ENCODE peak calls at places on chromosomes 6 and 20, in seven cellular contexts. P, G, N, V, T, O and Y are unnamed samples.

GRCh38 chr20:7520361-7520760 is 419.9 kb downstream of the HAO1 start:
- DNase-seq in G (no peak), N (no peak), V (no peak), P (no peak), T (no peak), O (no peak), Y (no peak)

GRCh38 chr6:27777126-27777525 is 135.1 kb downstream of the OR2B2 start:
- DNase-seq in N (no peak), O (no peak), T (no peak), G (no peak), V (no peak), P (no peak), Y (no peak)

GRCh38 chr20:4076671-4077070 is 61.3 kb upstream of the RNF24 start:
- DNase-seq in T (no peak), V (no peak), O (no peak), P (no peak), G (no peak), N (no peak), Y (no peak)

GRCh38 chr20:25280051-25280573 is 32.2 kb downstream of the PYGB start:
- DNase-seq in V (peak), P (no peak), T (no peak), N (no peak), G (no peak), O (peak), Y (no peak)

GRCh38 chr6:148447521-148448230 is 105.0 kb downstream of the SASH1 start:
- DNase-seq in T (no peak), P (no peak), V (no peak), N (no peak), G (no peak), O (no peak), Y (no peak)

GRCh38 chr20:33009214-33010132 is 2.0 kb downstream of the BPIFB2 start:
- DNase-seq in O (no peak), T (no peak), N (no peak), G (no peak), V (no peak), P (peak), Y (no peak)

GRCh38 chr6:132122871-132123270 is 171.7 kb upstream of the CCN2 start:
- DNase-seq in N (no peak), O (no peak), G (no peak), V (no peak), P (peak), T (no peak), Y (no peak)

GRCh38 chr6:170378502-170378901 is 71.9 kb downstream of the FAM120B start:
- DNase-seq in P (no peak), N (no peak), G (no peak), V (no peak), T (no peak), O (no peak), Y (no peak)

GRCh38 chr6:99822741-99823512 is 171.1 kb downstream of the MCHR2 start:
- DNase-seq in G (peak), O (peak), N (no peak), P (peak), T (peak), V (no peak), Y (peak)

GRCh38 chr6:37236921-37237320 is 20.7 kb upstream of the TBC1D22B start:
- DNase-seq in T (no peak), N (no peak), P (no peak), O (no peak), G (no peak), V (no peak), Y (no peak)

GRCh38 chr6:136600818-136601217 is 50.6 kb upstream of the MAP7 start:
- DNase-seq in T (no peak), N (no peak), O (no peak), V (no peak), G (no peak), P (no peak), Y (no peak)

GRCh38 chr6:11802886-11803595 is 24.4 kb upstream of the ADTRP start:
- DNase-seq in O (no peak), P (no peak), N (no peak), T (no peak), G (no peak), V (no peak), Y (no peak)

GRCh38 chr20:46031701-46032254 is 2.8 kb downstream of the SLC12A5 start:
- DNase-seq in O (peak), T (no peak), G (no peak), V (peak), P (no peak), N (no peak), Y (no peak)

DNA sequence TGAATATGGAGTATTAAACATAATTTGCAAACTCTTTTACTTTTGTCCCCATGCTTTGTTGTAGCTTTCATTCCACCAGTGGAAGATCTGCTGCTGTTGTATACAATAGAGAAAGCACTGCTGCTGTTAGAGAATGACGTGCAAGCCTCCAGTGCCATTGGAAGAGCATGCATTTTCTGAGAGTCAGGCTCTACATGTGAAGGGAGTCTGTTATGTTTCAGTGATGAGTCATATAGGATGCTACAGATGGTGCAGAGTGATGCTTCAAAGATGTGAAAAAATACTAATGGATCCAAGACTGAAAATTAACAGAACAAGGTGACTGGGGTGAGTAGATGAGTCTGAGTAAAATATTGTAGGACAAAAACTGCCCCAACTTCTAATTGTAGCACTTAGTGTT is 22.4 kb upstream of the BACH2 start:
- DNase-seq in T (no peak), V (no peak), O (no peak), P (no peak), N (no peak), G (no peak), Y (no peak)
- TF ChIP-seq TAF1 in T (no peak), V (no peak), O (no peak), P (no peak), N (no peak), G (no peak), Y (no peak)

DNA sequence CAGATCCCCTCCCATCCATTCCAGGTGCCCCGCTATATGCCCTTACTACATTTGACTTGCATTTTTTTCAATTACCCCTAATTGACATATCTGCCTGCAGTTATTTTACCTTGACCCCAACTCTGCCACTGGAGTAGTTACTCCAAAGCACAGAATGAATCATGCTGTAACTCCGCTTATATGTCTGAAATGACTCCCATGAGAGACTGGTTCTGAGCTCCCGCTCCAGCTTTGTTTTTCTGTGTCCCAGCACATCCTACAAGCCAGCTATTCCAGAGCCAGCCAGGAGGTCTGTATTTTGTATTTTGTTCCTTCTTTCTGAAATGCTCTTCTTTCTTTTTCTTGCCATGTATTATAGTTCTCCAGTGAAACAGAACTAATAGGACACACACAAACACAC is 10.9 kb upstream of the NOX3 start:
- DNase-seq in V (no peak), P (no peak), T (no peak), N (no peak), G (no peak), O (no peak), Y (no peak)
- TF ChIP-seq TAF1 in V (no peak), P (no peak), T (no peak), N (no peak), G (no peak), O (no peak), Y (no peak)

GRCh38 chr6:31691564-31692108 is 10.8 kb upstream of the LY6G5C start:
- DNase-seq in O (no peak), G (no peak), T (no peak), V (no peak), P (no peak), N (no peak), Y (no peak)
- TF ChIP-seq TAF1 in O (no peak), G (no peak), T (no peak), V (no peak), P (no peak), N (no peak), Y (no peak)

DNA sequence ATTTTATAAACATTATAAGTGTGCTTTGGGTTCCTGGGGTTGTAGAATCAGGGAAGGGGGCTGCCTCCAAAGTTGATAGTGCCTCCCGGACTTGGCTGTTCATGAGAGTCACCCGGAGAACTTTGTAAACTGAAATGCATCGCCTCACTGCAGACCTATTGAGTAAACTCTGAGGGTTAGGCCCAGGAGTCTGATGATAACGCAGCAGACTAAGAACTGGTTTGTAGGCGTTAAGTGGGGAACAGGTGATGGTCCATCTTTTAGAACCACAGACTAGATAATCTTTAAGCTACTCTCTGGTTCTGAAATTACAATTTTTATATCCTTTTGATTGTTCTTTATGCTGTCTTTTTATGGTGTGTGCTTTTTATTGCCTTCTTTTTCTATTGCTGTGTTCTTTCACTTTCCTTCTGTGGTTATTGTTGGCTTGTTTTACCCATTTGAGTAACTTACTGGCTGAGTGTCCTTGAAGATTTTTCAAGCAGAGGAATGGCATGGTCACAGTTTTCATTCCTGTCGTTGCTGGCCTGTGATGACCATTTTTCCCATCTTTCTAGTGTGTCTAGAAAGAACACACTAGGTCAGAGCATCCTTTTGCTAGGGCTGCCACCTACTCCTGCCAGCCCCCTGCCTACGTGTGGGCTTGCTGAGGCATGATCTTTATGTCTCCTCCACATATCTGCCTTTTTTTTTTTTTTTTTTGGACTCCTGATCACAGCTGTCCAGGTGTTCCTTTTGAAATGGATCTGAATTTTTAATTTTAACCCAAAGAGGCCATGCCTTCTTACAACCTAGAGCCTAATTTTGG is 30.9 kb downstream of the LRRC1 start:
- DNase-seq in N (no peak), P (no peak), G (no peak), O (no peak), T (no peak), V (no peak), Y (no peak)
- TF ChIP-seq TAF1 in N (no peak), P (no peak), G (no peak), O (no peak), T (no peak), V (no peak), Y (no peak)

GRCh38 chr20:37327748-37328147 is 18.2 kb upstream of the SRC start:
- DNase-seq in V (no peak), O (no peak), G (no peak), N (no peak), P (no peak), T (no peak), Y (no peak)
- TF ChIP-seq TAF1 in V (no peak), O (no peak), G (no peak), N (no peak), P (no peak), T (no peak), Y (no peak)

DNA sequence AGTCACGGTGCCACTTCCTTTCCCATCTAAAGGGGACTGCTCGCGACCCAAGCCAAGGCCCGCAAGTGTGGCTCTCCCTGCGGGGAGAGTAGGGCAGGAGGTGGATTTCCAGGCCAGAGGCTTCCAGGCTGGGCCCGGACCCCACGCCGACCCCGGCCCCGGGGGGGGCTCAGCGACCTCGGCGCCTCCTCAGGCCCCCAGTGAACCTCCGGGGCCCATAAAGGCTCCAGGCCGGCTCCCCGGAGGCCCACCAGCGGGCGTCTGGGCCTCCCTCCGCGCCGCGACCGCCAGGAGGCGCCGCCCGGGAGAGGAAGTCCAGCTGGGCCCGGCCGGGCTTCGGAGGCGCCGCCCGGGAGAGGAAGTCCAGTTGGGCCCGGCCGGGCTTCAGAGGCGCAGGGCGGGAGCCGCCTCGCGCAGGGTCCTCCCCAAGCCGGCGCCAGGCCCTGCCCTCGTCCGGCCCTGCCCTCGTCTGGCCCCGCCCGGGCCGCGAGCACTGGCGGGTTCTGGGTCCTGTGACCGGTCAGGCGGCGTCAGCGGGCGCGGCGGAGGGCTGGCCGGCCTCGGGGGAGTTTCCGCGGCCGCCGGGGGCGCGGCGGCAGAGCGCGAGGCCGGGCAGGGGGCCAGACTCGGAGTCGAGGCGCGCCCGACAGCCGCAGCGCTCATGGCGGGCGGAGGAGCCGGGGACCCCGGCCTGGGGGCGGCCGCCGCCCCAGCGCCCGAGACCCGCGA is at the start of gene RAB32:
- DNase-seq in O (peak), P (peak), T (peak), N (no peak), G (peak), V (peak), Y (peak)
- TF ChIP-seq TAF1 in O (peak), P (no peak), T (no peak), N (no peak), G (peak), V (peak), Y (no peak)

DNA sequence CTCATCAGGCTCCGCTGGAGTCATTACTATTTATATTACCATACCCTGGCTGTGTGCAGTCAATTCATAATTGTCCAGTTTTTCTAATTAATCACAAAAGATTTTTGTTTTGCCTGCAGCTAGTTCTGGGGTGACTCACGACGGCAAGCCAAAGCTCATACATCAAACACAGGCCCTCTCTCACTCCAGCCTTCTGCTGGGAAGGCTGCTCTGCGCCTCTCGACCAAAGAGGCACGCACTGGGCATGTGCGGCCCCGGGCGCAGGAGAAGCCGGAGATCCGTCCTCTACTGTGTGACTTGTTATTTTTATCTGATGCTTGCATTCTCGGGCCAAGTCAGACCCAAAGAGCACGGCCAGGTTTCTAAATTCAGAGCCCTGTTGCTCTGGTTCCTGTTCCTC is 98.5 kb downstream of the TFAP2A start:
- DNase-seq in O (no peak), N (no peak), V (no peak), T (no peak), G (peak), P (no peak), Y (no peak)
- TF ChIP-seq TAF1 in O (no peak), N (no peak), V (no peak), T (no peak), G (no peak), P (no peak), Y (no peak)

DNA sequence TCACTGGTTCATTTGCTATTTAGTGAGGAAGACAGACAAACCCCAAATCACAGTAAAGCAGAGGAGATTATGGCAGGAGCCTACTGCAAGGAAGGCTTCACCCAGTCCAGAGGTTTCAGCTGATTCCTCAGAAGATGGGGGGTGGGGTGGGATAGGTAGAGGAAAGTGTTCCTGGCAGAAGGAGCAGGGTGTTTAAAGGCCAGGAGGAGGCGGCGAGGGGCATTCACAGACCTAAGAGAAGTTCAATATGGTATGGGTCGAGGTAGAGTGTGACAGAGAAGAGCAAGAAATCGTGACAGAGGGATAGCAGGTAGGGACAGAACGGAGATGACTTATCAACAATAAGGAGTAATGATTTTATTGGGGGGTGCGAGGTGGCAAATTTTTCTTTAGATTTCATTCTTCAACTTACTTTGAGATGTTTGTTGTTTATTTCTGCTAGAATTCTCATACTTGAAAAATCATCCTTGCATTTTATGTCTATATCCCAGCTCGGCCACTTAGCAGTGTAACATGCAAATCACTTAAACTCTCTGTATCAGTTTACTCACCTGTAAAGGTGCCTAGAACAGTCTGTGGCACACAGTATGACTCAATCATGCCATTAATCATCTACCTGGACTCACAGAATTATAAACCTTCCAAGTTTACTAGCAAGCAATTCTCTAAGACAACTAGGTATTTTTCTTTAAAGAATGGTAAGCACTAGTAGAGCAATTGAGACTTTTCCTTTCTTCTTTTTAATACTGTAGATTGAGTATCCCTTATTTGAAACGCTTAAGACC is 176.7 kb downstream of the REV3L start:
- DNase-seq in P (no peak), G (no peak), N (no peak), V (no peak), O (no peak), T (no peak), Y (no peak)
- TF ChIP-seq TAF1 in P (no peak), G (no peak), N (no peak), V (no peak), O (no peak), T (no peak), Y (no peak)

GRCh38 chr6:142845624-142846458 is 99.1 kb downstream of the HIVEP2 start:
- DNase-seq in G (no peak), T (no peak), O (peak), N (no peak), P (peak), V (peak), Y (no peak)
- TF ChIP-seq TAF1 in G (no peak), T (no peak), O (no peak), N (no peak), P (peak), V (no peak), Y (no peak)